ENCODE peak calls at places on chromosomes 4 and X, in six cellular contexts. S, I, W, B, U and Z are unnamed samples.

GRCh38 chr4:107183155-107183774 is 147.2 kb upstream of the DKK2 start:
- DNase-seq in S (peak), I (no peak), W (peak), B (peak), U (peak), Z (peak)

GRCh38 chrX:103688949-103689348 is 2.5 kb upstream of the MORF4L2 start:
- DNase-seq in S (peak), I (no peak), W (peak), B (no peak), U (peak), Z (no peak)

GRCh38 chr4:151420408-151420807 is 11.4 kb downstream of the FHIP1A start:
- DNase-seq in S (no peak), I (no peak), W (no peak), B (no peak), U (no peak), Z (peak)

GRCh38 chrX:103356897-103357296 is 591 bp downstream of the TCEAL9 start:
- DNase-seq in S (peak), I (no peak), W (peak), B (no peak), U (no peak), Z (no peak)

GRCh38 chr4:177509346-177509745 is 67.1 kb upstream of the AGA start:
- DNase-seq in S (no peak), I (no peak), W (no peak), B (no peak), U (no peak), Z (no peak)

GRCh38 chrX:37796805-37797204 is 16.9 kb downstream of the CYBB start:
- DNase-seq in S (no peak), I (no peak), W (no peak), B (no peak), U (no peak), Z (peak)

GRCh38 chr4:125316391-125316780 is 1.6 kb downstream of the FAT4 start:
- DNase-seq in S (peak), I (peak), W (no peak), B (no peak), U (no peak), Z (no peak)

GRCh38 chr4:88583643-88584470 is 8.4 kb upstream of the HERC3 start:
- DNase-seq in S (no peak), I (no peak), W (no peak), B (no peak), U (no peak), Z (no peak)

GRCh38 chr4:1552451-1552850 is 131.7 kb downstream of the FAM53A start:
- DNase-seq in S (no peak), I (no peak), W (no peak), B (no peak), U (no peak), Z (no peak)

GRCh38 chrX:1807301-1807731 is 192.5 kb downstream of the ASMT start:
- DNase-seq in S (no peak), I (peak), W (no peak), B (no peak), U (no peak), Z (no peak)

GRCh38 chr4:41856797-41857196 is 78.4 kb upstream of the TMEM33 start:
- DNase-seq in S (no peak), I (no peak), W (no peak), B (no peak), U (no peak), Z (no peak)

GRCh38 chr4:173121044-173121685 is 47.4 kb upstream of the GALNT7 start:
- DNase-seq in S (no peak), I (no peak), W (peak), B (peak), U (no peak), Z (peak)

GRCh38 chrX:150940844-150941495 is 42.2 kb upstream of the HMGB3 start:
- DNase-seq in S (no peak), I (no peak), W (peak), B (no peak), U (no peak), Z (no peak)

GRCh38 chr4:123444298-123444731 is 47.7 kb downstream of the SPRY1 start:
- DNase-seq in S (no peak), I (peak), W (peak), B (peak), U (peak), Z (peak)

GRCh38 chrX:140091276-140091886 is 126.1 kb upstream of the CXorf66 start:
- DNase-seq in S (peak), I (peak), W (peak), B (no peak), U (no peak), Z (no peak)

GRCh38 chrX:152897216-152898144 is at the start of gene ZNF185:
- DNase-seq in S (peak), I (peak), W (no peak), B (no peak), U (no peak), Z (no peak)
- TF ChIP-seq GABPA in S (no peak), I (no peak), W (no peak), B (no peak), U (no peak), Z (no peak)

GRCh38 chrX:65586491-65586890 is 51.9 kb upstream of the LAS1L start:
- DNase-seq in S (no peak), I (no peak), W (no peak), B (no peak), U (no peak), Z (no peak)
- TF ChIP-seq GABPA in S (no peak), I (no peak), W (no peak), B (no peak), U (no peak), Z (no peak)

GRCh38 chrX:13652256-13653021 is 502 bp upstream of the TCEANC start:
- DNase-seq in S (peak), I (no peak), W (peak), B (no peak), U (no peak), Z (no peak)
- TF ChIP-seq GABPA in S (no peak), I (no peak), W (no peak), B (no peak), U (no peak), Z (no peak)

DNA sequence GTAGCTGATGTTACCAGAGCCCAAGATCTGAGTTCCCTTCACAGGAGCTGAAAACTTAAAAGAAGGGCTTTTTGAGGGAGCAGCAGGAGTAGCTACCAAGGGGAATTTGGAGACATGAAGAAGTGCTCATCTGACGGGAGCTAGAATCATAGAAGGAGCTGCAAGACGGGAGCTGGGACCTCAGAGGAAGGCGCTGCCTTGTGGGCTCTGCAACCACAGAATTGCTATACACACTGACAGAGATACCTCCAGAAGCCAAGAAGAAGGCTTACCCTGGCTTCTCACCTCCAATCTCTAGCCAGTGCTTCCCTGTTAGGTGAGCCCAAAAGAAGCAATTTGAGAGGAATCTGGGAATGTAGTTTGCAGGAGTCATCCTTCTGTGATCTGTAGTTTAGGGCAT is 35.9 kb downstream of the DCAF8L2 start:
- DNase-seq in S (no peak), I (no peak), W (no peak), B (no peak), U (no peak), Z (no peak)
- TF ChIP-seq GABPA in S (no peak), I (no peak), W (no peak), B (no peak), U (no peak), Z (no peak)

GRCh38 chrX:13836575-13836974 is 19.7 kb upstream of the GPM6B start:
- DNase-seq in S (no peak), I (no peak), W (no peak), B (no peak), U (no peak), Z (no peak)

GRCh38 chrX:13837290-13837745 is 20.4 kb upstream of the GPM6B start:
- DNase-seq in S (no peak), I (no peak), W (no peak), B (no peak), U (no peak), Z (no peak)

GRCh38 chrX:13835825-13836224 is 18.9 kb upstream of the GPM6B start:
- DNase-seq in S (no peak), I (no peak), W (no peak), B (no peak), U (no peak), Z (no peak)

GRCh38 chrX:13829995-13830394 is 13.1 kb upstream of the GPM6B start:
- DNase-seq in S (no peak), I (no peak), W (no peak), B (no peak), U (no peak), Z (no peak)

GRCh38 chrX:13834316-13834715 is 17.4 kb upstream of the GPM6B start:
- DNase-seq in S (no peak), I (no peak), W (no peak), B (no peak), U (no peak), Z (no peak)
- TF ChIP-seq GABPA in S (no peak), I (no peak), W (no peak), B (no peak), U (no peak), Z (no peak)

GRCh38 chr4:86106475-86106874 is 253.4 kb downstream of the MAPK10 start:
- DNase-seq in S (no peak), I (no peak), W (no peak), B (no peak), U (no peak), Z (no peak)
- TF ChIP-seq GABPA in S (no peak), I (no peak), W (no peak), B (no peak), U (no peak), Z (no peak)

GRCh38 chr4:56958111-56958517 is 19.3 kb downstream of the NOA1 start:
- DNase-seq in S (no peak), I (no peak), W (peak), B (no peak), U (no peak), Z (peak)

GRCh38 chr4:56959064-56959463 is 18.3 kb downstream of the NOA1 start:
- DNase-seq in S (no peak), I (no peak), W (no peak), B (no peak), U (no peak), Z (no peak)

GRCh38 chr4:56953680-56954520 is 23.5 kb downstream of the NOA1 start:
- DNase-seq in S (no peak), I (no peak), W (no peak), B (no peak), U (no peak), Z (no peak)
- TF ChIP-seq GABPA in S (no peak), I (no peak), W (no peak), B (no peak), U (no peak), Z (no peak)

GRCh38 chr4:7806724-7807123 is 132.9 kb downstream of the AFAP1 start:
- DNase-seq in S (no peak), I (no peak), W (no peak), B (no peak), U (no peak), Z (no peak)

GRCh38 chr4:7807351-7807921 is 132.2 kb downstream of the AFAP1 start:
- DNase-seq in S (no peak), I (no peak), W (no peak), B (no peak), U (no peak), Z (no peak)

GRCh38 chr4:7810792-7811535 is 128.7 kb downstream of the AFAP1 start:
- DNase-seq in S (no peak), I (no peak), W (no peak), B (no peak), U (no peak), Z (no peak)

GRCh38 chr4:7808181-7808580 is 131.5 kb downstream of the AFAP1 start:
- DNase-seq in S (no peak), I (no peak), W (no peak), B (no peak), U (no peak), Z (no peak)

DNA sequence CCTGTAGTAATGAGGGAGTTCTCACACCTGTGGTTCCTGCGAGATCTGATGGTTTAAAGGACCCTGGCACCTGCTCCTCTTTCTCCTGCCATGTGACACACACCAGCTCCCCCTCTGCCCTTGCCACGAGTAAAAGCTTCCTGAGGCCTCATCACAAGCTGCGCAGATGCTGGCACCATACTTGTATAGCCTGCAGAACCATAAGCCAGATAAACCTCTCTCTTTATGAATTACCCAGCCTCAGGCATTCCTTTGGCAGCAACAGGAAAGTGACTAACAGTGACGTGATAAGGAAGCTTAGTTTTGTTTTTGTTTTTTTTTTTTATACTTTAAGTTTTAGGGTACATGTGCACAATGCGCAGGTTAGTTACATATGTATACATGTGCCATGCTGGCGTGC is 130.9 kb downstream of the AFAP1 start:
- DNase-seq in S (no peak), I (no peak), W (no peak), B (no peak), U (no peak), Z (no peak)
- TF ChIP-seq GABPA in S (no peak), I (no peak), W (no peak), B (no peak), U (no peak), Z (no peak)

GRCh38 chr4:52780206-52780605 is 29.0 kb upstream of the ERVMER34-1 start:
- DNase-seq in S (no peak), I (no peak), W (no peak), B (no peak), U (no peak), Z (no peak)
- TF ChIP-seq GABPA in S (no peak), I (no peak), W (no peak), B (no peak), U (no peak), Z (no peak)

DNA sequence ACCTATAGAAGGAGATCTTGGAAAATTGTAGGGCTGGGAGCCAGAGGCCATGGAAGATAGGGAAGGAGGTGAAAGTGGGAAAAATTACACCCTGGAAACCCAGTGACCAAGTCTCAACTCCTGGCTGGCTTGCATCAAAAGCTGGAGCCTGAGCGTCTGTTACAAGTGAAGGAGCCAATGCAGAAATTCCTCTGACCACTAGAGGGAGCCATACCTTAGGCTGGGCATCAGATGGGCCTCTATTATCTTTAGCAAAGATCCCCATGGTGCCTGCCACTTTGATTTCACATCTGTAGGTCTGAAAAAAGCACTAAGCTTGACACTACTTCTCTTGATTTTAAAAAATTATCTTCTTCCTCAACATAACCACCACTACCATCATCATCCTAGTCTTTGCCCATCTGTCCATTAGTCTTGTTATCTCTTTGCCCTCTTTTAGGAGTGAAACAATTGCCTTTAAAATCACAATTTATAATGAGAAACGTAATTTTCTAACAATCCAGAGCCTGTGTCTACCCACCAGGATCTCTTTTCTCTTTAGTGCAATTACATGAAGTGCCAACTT is 62.9 kb downstream of the ANAPC4 start:
- DNase-seq in S (peak), I (peak), W (peak), B (peak), U (peak), Z (peak)
- TF ChIP-seq GABPA in S (no peak), I (no peak), W (no peak), B (no peak), U (no peak), Z (no peak)